ENCODE peak calls at places on chromosomes 3 and 15, in nine cellular contexts. U, S, Z, T, F, V, D, R and X are unnamed samples. For H3K27me3, the result is how much of the 10 kb centered on the place peaks cover.

GRCh38 chr15:92500023-92500630 is 106.4 kb downstream of the ST8SIA2 start:
- DNase-seq in D (no peak), R (no peak), S (no peak), U (no peak), T (no peak), Z (no peak), F (no peak), V (no peak), X (no peak)

GRCh38 chr3:101203411-101203810 is 117.0 kb downstream of the IMPG2 start:
- DNase-seq in F (peak), R (no peak), V (no peak), S (no peak), U (no peak), D (no peak), T (no peak), Z (no peak), X (no peak)

GRCh38 chr3:149384911-149385321 is 7.5 kb upstream of the TM4SF1 start:
- DNase-seq in S (no peak), R (no peak), F (peak), Z (no peak), U (no peak), D (no peak), V (no peak), T (no peak), X (no peak)

GRCh38 chr3:197024881-197025735 is 4.5 kb downstream of the MELTF start:
- DNase-seq in D (no peak), T (no peak), V (no peak), Z (no peak), F (no peak), S (peak), R (no peak), U (no peak), X (no peak)

GRCh38 chr3:146020969-146021368 is 140.0 kb downstream of the PLOD2 start:
- DNase-seq in U (peak), D (no peak), S (no peak), T (no peak), R (no peak), Z (no peak), F (no peak), V (no peak), X (no peak)

GRCh38 chr3:156865732-156866131 is 39.6 kb downstream of the LEKR1 start:
- DNase-seq in S (no peak), D (no peak), R (no peak), T (no peak), V (no peak), U (no peak), F (no peak), Z (no peak), X (no peak)

GRCh38 chr3:69294014-69294771 is 91.7 kb downstream of the FRMD4B start:
- DNase-seq in D (no peak), F (peak), V (no peak), T (no peak), S (no peak), U (no peak), Z (no peak), R (no peak), X (no peak)

GRCh38 chr3:169545606-169546005 is 117.9 kb downstream of the MECOM start:
- DNase-seq in D (no peak), R (no peak), Z (no peak), U (no peak), V (no peak), F (no peak), S (no peak), T (no peak), X (no peak)

GRCh38 chr3:135083179-135083578 is 288.1 kb downstream of the EPHB1 start:
- DNase-seq in R (no peak), T (no peak), U (no peak), V (no peak), D (no peak), F (no peak), S (no peak), Z (no peak), X (no peak)

GRCh38 chr15:62888628-62889027 is 153.9 kb upstream of the TPM1 start:
- DNase-seq in U (no peak), V (no peak), D (no peak), Z (no peak), T (no peak), S (no peak), R (no peak), F (no peak), X (no peak)

GRCh38 chr3:20230954-20231353 is 44.9 kb upstream of the SGO1 start:
- DNase-seq in V (no peak), D (no peak), F (no peak), Z (no peak), T (no peak), R (no peak), U (no peak), S (no peak), X (no peak)

GRCh38 chr15:68420186-68420684 is 11.7 kb downstream of the ITGA11 start:
- DNase-seq in R (no peak), Z (peak), U (peak), D (no peak), S (no peak), T (no peak), V (peak), F (no peak), X (peak)

GRCh38 chr3:34016925-34017592 is 218.6 kb downstream of the PDCD6IP start:
- DNase-seq in U (no peak), R (peak), D (no peak), S (no peak), V (no peak), T (no peak), Z (no peak), F (no peak), X (no peak)

GRCh38 chr3:78641703-78642102 is 1126.1 kb downstream of the ROBO1 start:
- DNase-seq in D (no peak), R (no peak), Z (no peak), S (no peak), V (no peak), U (no peak), T (no peak), F (no peak), X (no peak)

GRCh38 chr15:69014454-69014853 is at the start of gene NOX5:
- DNase-seq in Z (no peak), D (no peak), R (no peak), U (no peak), F (no peak), V (no peak), S (no peak), T (no peak), X (peak)

GRCh38 chr3:10974131-10974530 is 18.4 kb upstream of the SLC6A1 start:
- DNase-seq in S (peak), R (no peak), T (no peak), F (no peak), V (no peak), Z (no peak), U (no peak), D (no peak), X (no peak)

GRCh38 chr3:10974746-10975375 is 17.7 kb upstream of the SLC6A1 start:
- DNase-seq in D (no peak), V (no peak), S (peak), Z (no peak), U (no peak), F (no peak), R (no peak), T (no peak), X (no peak)

GRCh38 chr3:10972359-10972758 is 20.2 kb upstream of the SLC6A1 start:
- DNase-seq in U (no peak), T (no peak), D (no peak), V (no peak), S (peak), Z (no peak), R (no peak), F (no peak), X (no peak)

GRCh38 chr3:10975695-10976234 is 16.8 kb upstream of the SLC6A1 start:
- DNase-seq in T (no peak), Z (no peak), S (no peak), D (no peak), R (no peak), V (no peak), U (no peak), F (no peak), X (no peak)

DNA sequence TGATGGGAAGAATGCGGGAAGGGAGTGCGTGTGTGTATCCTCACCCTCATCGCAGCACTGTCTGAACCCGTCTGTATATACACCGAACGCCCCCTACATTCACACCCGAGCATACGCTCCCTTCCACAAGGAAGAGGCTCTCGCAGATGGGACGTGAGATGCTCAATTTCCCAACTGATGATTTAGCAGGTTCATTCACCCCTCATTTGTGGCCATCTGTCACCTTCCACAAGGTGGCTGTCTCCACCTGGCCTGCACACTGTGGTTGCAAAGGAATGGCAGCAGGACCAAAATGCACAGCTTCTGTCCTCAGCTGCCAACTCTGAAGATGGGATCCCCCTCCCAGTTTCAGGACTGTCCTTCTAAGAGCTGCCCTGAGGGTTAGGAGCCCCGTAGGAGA is 19.4 kb upstream of the SLC6A1 start:
- DNase-seq in S (peak), V (no peak), D (no peak), R (no peak), T (no peak), U (no peak), F (no peak), Z (no peak), X (no peak)
- H3K27me3 ChIP-seq in S (half or more), V (under half), D (under half), R (under half), T (under half), U (under half), F (under half), Z (under half), X (half or more)

GRCh38 chr3:57958642-57959406 is 49.4 kb upstream of the FLNB start:
- DNase-seq in S (no peak), D (no peak), R (no peak), T (no peak), U (no peak), F (peak), Z (no peak), V (peak), X (no peak)
- H3K27ac ChIP-seq in S (peak), D (peak), R (no peak), T (peak), U (no peak), F (peak), Z (peak), V (peak), X (peak)

GRCh38 chr3:50202353-50203112 is 2.5 kb upstream of the SLC38A3 start:
- DNase-seq in T (no peak), F (no peak), R (no peak), D (no peak), S (no peak), V (no peak), Z (no peak), U (no peak), X (no peak)

GRCh38 chr3:50203113-50203852 is 1.8 kb upstream of the SLC38A3 start:
- DNase-seq in D (no peak), R (no peak), T (no peak), Z (no peak), V (no peak), S (no peak), F (no peak), U (no peak), X (no peak)

GRCh38 chr3:50205719-50206276 is 727 bp downstream of the SLC38A3 start:
- DNase-seq in R (no peak), Z (no peak), F (no peak), U (peak), D (no peak), T (peak), S (no peak), V (no peak), X (no peak)

GRCh38 chr3:50204804-50205718 is at the start of gene SLC38A3:
- DNase-seq in U (peak), V (no peak), F (no peak), T (no peak), D (no peak), S (no peak), Z (no peak), R (no peak), X (no peak)

GRCh38 chr3:50204052-50204803 is 843 bp upstream of the SLC38A3 start:
- DNase-seq in D (no peak), Z (no peak), V (no peak), F (no peak), S (no peak), R (no peak), U (no peak), T (no peak), X (no peak)
- H3K4me3 ChIP-seq in D (no peak), Z (no peak), V (no peak), F (no peak), S (no peak), R (no peak), U (peak), T (no peak), X (no peak)

DNA sequence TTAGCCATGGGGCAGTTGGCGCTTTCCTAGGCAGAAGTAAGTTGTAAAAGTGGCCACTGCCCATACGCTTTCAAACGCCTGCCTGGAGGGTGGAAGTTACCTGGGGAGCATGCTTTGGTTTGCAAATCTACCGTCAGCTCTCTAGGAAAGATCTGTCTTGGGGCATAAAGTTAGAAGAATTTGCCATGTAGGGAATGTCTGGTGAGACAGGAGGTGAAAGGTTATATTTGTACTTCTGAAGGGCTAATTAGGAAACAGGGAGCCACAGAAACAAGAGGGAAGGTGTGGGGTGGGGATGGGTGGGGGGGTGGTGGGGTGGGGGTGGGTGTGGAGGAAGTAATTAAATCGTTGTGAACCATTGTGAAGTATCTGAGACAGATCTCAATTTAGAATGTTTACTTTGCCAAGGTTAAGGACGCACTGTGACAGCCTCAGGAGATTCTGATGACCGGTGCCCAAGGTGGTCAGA is 62.2 kb upstream of the GCNT3 start:
- DNase-seq in S (no peak), V (no peak), F (no peak), T (no peak), U (peak), R (no peak), D (no peak), Z (no peak), X (no peak)
- H3K27me3 ChIP-seq in S (under half), V (under half), F (under half), T (under half), U (under half), R (under half), D (under half), Z (under half), X (under half)

GRCh38 chr3:139639662-139640061 is 38.1 kb downstream of the NMNAT3 start:
- DNase-seq in T (no peak), S (no peak), F (no peak), V (no peak), R (no peak), D (no peak), U (no peak), Z (no peak), X (no peak)
- H3K27ac ChIP-seq in T (no peak), S (no peak), F (no peak), V (no peak), R (no peak), D (no peak), U (no peak), Z (no peak), X (no peak)

DNA sequence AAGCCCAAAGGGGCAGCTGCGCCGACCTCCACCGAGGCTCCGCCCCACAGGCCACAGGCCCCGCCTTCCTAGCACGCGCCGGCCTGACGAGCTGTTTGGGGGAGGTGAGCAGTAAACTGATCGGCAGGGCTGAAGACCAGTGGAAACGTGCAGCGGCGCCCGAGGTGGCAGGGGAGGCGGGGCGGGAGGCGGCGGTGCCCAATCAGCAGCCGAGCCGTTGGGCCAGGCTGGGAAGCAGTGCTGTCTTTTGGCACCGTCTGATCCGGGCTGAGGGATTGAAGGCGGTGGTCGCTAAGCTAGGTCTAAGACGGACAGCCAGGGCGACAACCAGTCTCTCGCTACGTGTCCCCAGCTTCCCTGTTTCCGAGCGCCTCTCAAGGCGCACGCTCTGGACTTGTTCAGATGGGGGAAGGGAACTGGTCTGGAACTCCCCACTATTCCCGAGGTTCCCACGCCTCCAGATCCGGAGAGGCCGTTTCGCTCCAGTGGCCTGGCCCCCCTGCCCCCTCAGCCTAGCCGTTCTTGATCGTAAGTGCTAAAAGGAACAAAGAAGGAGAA is at the start of gene FMN1:
- DNase-seq in F (peak), R (peak), T (peak), S (peak), D (peak), Z (peak), U (peak), V (peak), X (peak)
- H3K4me3 ChIP-seq in F (peak), R (peak), T (peak), S (peak), D (peak), Z (peak), U (peak), V (peak), X (peak)

DNA sequence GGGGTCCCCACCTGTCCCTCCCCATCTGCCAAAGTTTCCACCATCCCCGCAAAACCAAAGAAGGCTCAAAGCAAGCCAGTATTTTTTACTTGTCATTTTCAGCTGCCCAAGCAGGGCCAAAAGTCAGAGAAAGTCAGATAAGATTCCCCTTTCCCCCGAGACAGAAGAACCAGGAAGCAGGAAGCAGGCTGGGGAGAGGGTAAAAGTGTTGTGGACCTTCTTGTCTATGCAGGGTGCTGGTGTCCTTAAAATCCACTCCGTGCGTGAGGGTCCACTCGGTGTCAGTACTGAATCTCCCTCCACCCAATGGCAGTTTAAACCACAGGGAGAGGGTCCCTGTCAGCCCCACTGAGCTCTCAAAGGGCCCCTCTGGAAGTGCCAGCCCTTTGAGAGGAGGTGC is 20.2 kb upstream of the RPL32 start:
- DNase-seq in F (no peak), Z (no peak), S (no peak), R (no peak), T (no peak), D (no peak), U (no peak), V (no peak), X (no peak)
- H3K27me3 ChIP-seq in F (under half), Z (under half), S (under half), R (under half), T (under half), D (under half), U (under half), V (under half), X (under half)